ENCODE peak calls at places on chromosomes 11 and 22, in ten cellular contexts. G is body of pancreas, M is mesothelial cell of epicardium, Y is fibroblast of pulmonary artery, I is astrocyte of the cerebellum, A is colonic mucosa, O is AG09319, U is progenitor cell of endocrine pancreas, P is fibroblast of mammary gland, B is dorsolateral prefrontal cortex. V is an unnamed sample.

GRCh38 chr11:94020777-94021615 is at the start of gene HEPHL1:
- DNase-seq in G (no peak), M (no peak), Y (no peak), I (no peak), A (no peak), O (no peak), U (no peak), P (no peak), B (no peak), V (no peak)

GRCh38 chr22:35312198-35313059 is 12.7 kb downstream of the TOM1 start:
- DNase-seq in G (peak; percentile 57), M (no peak), Y (no peak), I (no peak), A (peak; percentile 79), O (no peak), U (no peak), P (peak; percentile 69), B (no peak), V (no peak)

GRCh38 chr11:80899381-80899780 is 1458.6 kb upstream of the TENM4 start:
- DNase-seq in G (no peak), M (no peak), Y (peak; percentile 78), I (peak; percentile 8), A (no peak), O (no peak), U (no peak), P (peak; percentile 68), B (no peak), V (no peak)

GRCh38 chr11:29956076-29956556 is 60.7 kb downstream of the KCNA4 start:
- DNase-seq in G (no peak), M (no peak), Y (no peak), I (no peak), A (no peak), O (no peak), U (no peak), P (no peak), B (no peak), V (no peak)

GRCh38 chr22:39266398-39267030 is 21.7 kb upstream of the PDGFB start:
- DNase-seq in G (no peak), M (no peak), Y (peak; percentile 47), I (no peak), A (no peak), O (no peak), U (no peak), P (peak; percentile 67), B (peak; percentile 45), V (no peak)

GRCh38 chr11:3022300-3022967 is 30.3 kb upstream of the NAP1L4 start:
- DNase-seq in G (no peak), M (no peak), Y (peak; percentile 88), I (peak; percentile 26), A (no peak), O (peak; percentile 31), U (no peak), P (peak; percentile 90), B (no peak), V (no peak)

GRCh38 chr11:100832851-100833250 is 145.8 kb downstream of the ARHGAP42 start:
- DNase-seq in G (no peak), M (no peak), Y (no peak), I (no peak), A (no peak), O (no peak), U (no peak), P (no peak), B (no peak), V (no peak)

GRCh38 chr11:95908826-95909225 is 15.1 kb downstream of the MTMR2 start:
- DNase-seq in G (no peak), M (no peak), Y (peak; percentile 45), I (no peak), A (no peak), O (no peak), U (no peak), P (peak; percentile 55), B (no peak), V (no peak)

GRCh38 chr11:131579932-131580387 is 209.5 kb downstream of the NTM start:
- DNase-seq in G (no peak), M (no peak), Y (peak; percentile 11), I (peak; percentile 45), A (no peak), O (peak; percentile 65), U (no peak), P (peak; percentile 21), B (peak; percentile 74), V (peak; percentile 47)

DNA sequence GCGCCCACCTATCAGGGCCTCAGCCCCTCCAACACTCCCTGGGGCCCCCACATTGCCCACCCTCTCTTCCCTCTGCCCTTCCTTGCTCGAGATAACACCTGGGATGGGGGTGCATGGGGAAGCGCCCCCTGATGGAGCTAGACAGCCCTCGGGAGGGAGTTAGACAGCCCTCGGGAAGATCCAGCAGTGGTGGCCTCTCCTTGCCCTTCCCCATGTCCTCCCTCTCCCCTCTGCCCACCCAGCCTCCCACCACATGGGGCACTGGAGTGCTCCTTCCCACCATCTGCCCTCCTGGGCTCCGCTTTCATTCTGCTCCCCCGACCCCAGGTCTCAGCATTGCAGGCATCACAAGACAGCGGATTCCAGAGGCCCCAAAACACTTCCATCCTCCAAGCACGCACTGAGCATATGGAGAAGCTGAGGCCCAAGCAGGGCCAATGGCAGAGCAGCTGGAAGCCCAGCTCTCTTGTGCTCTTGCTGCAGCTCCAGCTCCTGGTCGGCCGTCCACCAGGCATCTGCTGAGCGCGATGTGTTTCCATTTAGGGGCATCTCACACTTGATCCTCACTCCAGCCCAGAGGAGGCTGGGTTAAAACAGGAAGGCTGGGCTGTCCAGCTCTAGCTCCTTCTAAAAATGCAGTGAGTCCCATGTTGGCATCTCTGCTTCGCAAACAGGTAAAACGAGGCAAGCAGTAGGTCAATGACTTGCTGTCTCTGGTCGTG is 65.6 kb downstream of the IGLL1 start:
- DNase-seq in G (no peak), M (no peak), Y (no peak), I (no peak), A (no peak), O (no peak), U (no peak), P (no peak), B (no peak), V (no peak)
- TF ChIP-seq CTCF in G (no peak), M (no peak), Y (no peak), I (no peak), A (no peak), O (no peak), U (peak; percentile 21), P (no peak), B (no peak), V (no peak)

GRCh38 chr11:34793666-34794065 is 122.5 kb downstream of the APIP start:
- DNase-seq in G (no peak), M (no peak), Y (no peak), I (no peak), A (no peak), O (no peak), U (no peak), P (no peak), B (no peak), V (no peak)

GRCh38 chr11:34792814-34793241 is 123.4 kb downstream of the APIP start:
- DNase-seq in G (peak; percentile 53), M (no peak), Y (no peak), I (no peak), A (no peak), O (no peak), U (no peak), P (peak; percentile 19), B (peak; percentile 20), V (no peak)

GRCh38 chr11:34791725-34792124 is 124.5 kb downstream of the APIP start:
- DNase-seq in G (no peak), M (no peak), Y (no peak), I (no peak), A (no peak), O (no peak), U (no peak), P (no peak), B (no peak), V (no peak)

GRCh38 chr11:34790620-34791019 is 125.6 kb downstream of the APIP start:
- DNase-seq in G (no peak), M (no peak), Y (no peak), I (no peak), A (no peak), O (no peak), U (no peak), P (no peak), B (no peak), V (no peak)

DNA sequence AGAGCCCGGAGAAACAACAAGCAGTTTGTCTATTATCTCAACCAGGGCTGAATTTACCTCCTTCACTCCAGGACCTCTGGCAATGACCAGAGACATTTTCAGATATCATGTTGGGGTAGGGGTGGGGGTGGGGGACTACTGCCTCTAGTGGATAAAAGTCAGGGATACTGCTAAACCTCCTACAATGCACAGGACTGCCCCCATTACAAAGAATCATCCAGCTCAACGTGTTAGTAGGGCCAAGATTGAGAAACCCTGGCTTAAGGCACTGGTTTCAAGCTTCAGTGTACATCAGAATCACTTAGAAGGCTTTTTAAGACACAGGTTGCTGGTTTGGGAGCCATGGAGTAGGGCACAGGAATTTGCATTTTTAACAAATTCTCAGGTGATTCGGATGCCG is 124.0 kb downstream of the APIP start:
- DNase-seq in G (no peak), M (no peak), Y (no peak), I (no peak), A (no peak), O (no peak), U (no peak), P (no peak), B (no peak), V (no peak)
- TF ChIP-seq CTCF in G (no peak), M (no peak), Y (no peak), I (no peak), A (no peak), O (no peak), U (peak; percentile 19), P (no peak), B (no peak), V (peak; percentile 31)

GRCh38 chr11:73375830-73376167 is 400 bp upstream of the RELT start:
- DNase-seq in G (no peak), M (no peak), Y (no peak), I (no peak), A (no peak), O (no peak), U (no peak), P (no peak), B (no peak), V (no peak)

GRCh38 chr11:73376168-73376802 is at the start of gene RELT:
- DNase-seq in G (peak; percentile 85), M (peak; percentile 98), Y (peak; percentile 93), I (peak; percentile 63), A (peak; percentile 89), O (peak; percentile 71), U (peak; percentile 95), P (peak; percentile 85), B (peak; percentile 75), V (peak; percentile 97)

GRCh38 chr11:73374130-73374529 is 2.1 kb upstream of the RELT start:
- DNase-seq in G (no peak), M (no peak), Y (no peak), I (no peak), A (no peak), O (no peak), U (no peak), P (no peak), B (no peak), V (no peak)

GRCh38 chr11:73379189-73379880 is 3.1 kb downstream of the RELT start:
- DNase-seq in G (peak; percentile 93), M (no peak), Y (no peak), I (no peak), A (peak; percentile 34), O (no peak), U (no peak), P (no peak), B (no peak), V (no peak)

GRCh38 chr11:73376803-73377629 is 817 bp downstream of the RELT start:
- DNase-seq in G (peak; percentile 35), M (peak; percentile 51), Y (peak; percentile 73), I (no peak), A (peak; percentile 57), O (peak; percentile 27), U (peak; percentile 30), P (peak; percentile 78), B (peak; percentile 55), V (peak; percentile 48)
- TF ChIP-seq CTCF in G (no peak), M (no peak), Y (no peak), I (no peak), A (no peak), O (no peak), U (no peak), P (no peak), B (no peak), V (no peak)

GRCh38 chr11:40683010-40683409 is 776.4 kb downstream of the LRRC4C start:
- DNase-seq in G (no peak), M (no peak), Y (no peak), I (no peak), A (no peak), O (no peak), U (no peak), P (no peak), B (no peak), V (no peak)
- TF ChIP-seq CTCF in G (no peak), M (no peak), Y (no peak), I (no peak), A (no peak), O (no peak), U (no peak), P (no peak), B (no peak), V (no peak)